ENCODE peak calls at places on chromosome 7, in four cellular contexts. D is IMR-90, U is H1, P is H9. A is an unnamed sample.

GRCh38 chr7:48171190-48171589 is at the start of gene ABCA13:
- DNase-seq in D (peak), U (no peak), P (no peak), A (no peak)

GRCh38 chr7:22712999-22713398 is 14.0 kb upstream of the IL6 start:
- DNase-seq in D (no peak), U (no peak), P (no peak), A (no peak)

GRCh38 chr7:152076324-152076821 is 50.9 kb downstream of the GALNT11 start:
- DNase-seq in D (no peak), U (no peak), P (peak), A (peak)

GRCh38 chr7:123492485-123492884 is 41.9 kb downstream of the IQUB start:
- DNase-seq in D (no peak), U (no peak), P (no peak), A (peak)

GRCh38 chr7:68148440-68148839 is 1151.8 kb downstream of the TYW1 start:
- DNase-seq in D (no peak), U (no peak), P (no peak), A (no peak)

GRCh38 chr7:105782391-105783063 is 93.9 kb downstream of the ATXN7L1 start:
- DNase-seq in D (peak), U (no peak), P (no peak), A (no peak)

GRCh38 chr7:106165328-106165727 is 53.2 kb upstream of the SYPL1 start:
- DNase-seq in D (peak), U (no peak), P (no peak), A (no peak)

GRCh38 chr7:22582860-22583640 is 83.1 kb upstream of the STEAP1B start:
- DNase-seq in D (peak), U (no peak), P (peak), A (peak)

GRCh38 chr7:88278881-88279280 is 27.8 kb downstream of the STEAP4 start:
- DNase-seq in D (no peak), U (no peak), P (no peak), A (no peak)

GRCh38 chr7:16755397-16755796 is 1.8 kb downstream of the TSPAN13 start:
- DNase-seq in D (peak), U (no peak), P (no peak), A (no peak)

GRCh38 chr7:36686499-36686898 is 37.8 kb downstream of the AOAH start:
- DNase-seq in D (peak), U (no peak), P (no peak), A (peak)

GRCh38 chr7:73618538-73618937 is 5.8 kb downstream of the MLXIPL start:
- DNase-seq in D (no peak), U (no peak), P (no peak), A (peak)

GRCh38 chr7:2567663-2568238 is 9.0 kb downstream of the IQCE start:
- DNase-seq in D (peak), U (peak), P (peak), A (peak)

GRCh38 chr7:73395538-73396503 is 37.8 kb upstream of the FZD9 start:
- DNase-seq in D (no peak), U (no peak), P (no peak), A (no peak)

GRCh38 chr7:66810716-66811115 is 70.2 kb downstream of the RABGEF1 start:
- DNase-seq in D (no peak), U (no peak), P (no peak), A (no peak)

GRCh38 chr7:75931676-75932075 is 16.7 kb downstream of the POR start:
- DNase-seq in D (no peak), U (no peak), P (no peak), A (no peak)

GRCh38 chr7:77657427-77658331 is 38.6 kb upstream of the RSBN1L start:
- DNase-seq in D (peak), U (no peak), P (no peak), A (peak)

GRCh38 chr7:39890411-39890810 is 59.6 kb upstream of the CDK13 start:
- DNase-seq in D (no peak), U (no peak), P (no peak), A (no peak)

GRCh38 chr7:155836216-155837125 is 24.2 kb upstream of the SHH start:
- DNase-seq in D (no peak), U (no peak), P (no peak), A (no peak)

GRCh38 chr7:101153969-101154692 is at the start of gene AP1S1:
- DNase-seq in D (peak), U (peak), P (peak), A (peak)

GRCh38 chr7:92827464-92827863 is 8.9 kb downstream of the CDK6 start:
- DNase-seq in D (no peak), U (no peak), P (no peak), A (no peak)

GRCh38 chr7:121798896-121799295 is 74.1 kb upstream of the PTPRZ1 start:
- DNase-seq in D (no peak), U (peak), P (peak), A (peak)

GRCh38 chr7:129468087-129468486 is 33.9 kb downstream of the STRIP2 start:
- DNase-seq in D (peak), U (no peak), P (no peak), A (no peak)

GRCh38 chr7:12625836-12626235 is 55.3 kb downstream of the SCIN start:
- DNase-seq in D (no peak), U (no peak), P (no peak), A (no peak)

GRCh38 chr7:45118830-45119452 is 7.4 kb upstream of the TBRG4 start:
- DNase-seq in D (no peak), U (no peak), P (no peak), A (no peak)

DNA sequence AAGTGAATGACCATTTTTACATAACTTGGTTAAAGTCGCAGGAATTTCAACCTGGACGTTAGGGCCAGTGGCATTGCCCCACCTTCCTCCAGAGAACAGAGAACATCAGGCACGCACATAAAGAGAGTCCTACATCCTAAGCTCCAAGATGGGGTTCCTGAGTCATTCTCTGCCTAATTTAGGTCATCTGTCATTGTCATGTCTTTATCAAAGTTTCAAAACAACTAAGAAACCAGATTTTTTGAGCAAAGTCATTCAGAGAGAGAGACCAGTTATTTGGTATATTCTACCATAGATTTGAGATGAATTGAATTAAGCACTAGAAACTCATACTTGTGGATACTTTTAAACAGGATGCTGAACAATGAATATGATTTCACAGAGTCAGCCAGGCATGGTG is 241.6 kb downstream of the CALN1 start:
- DNase-seq in D (no peak), U (no peak), P (no peak), A (no peak)
- H4K5ac ChIP-seq in D (no peak), U (no peak), P (no peak), A (no peak)

DNA sequence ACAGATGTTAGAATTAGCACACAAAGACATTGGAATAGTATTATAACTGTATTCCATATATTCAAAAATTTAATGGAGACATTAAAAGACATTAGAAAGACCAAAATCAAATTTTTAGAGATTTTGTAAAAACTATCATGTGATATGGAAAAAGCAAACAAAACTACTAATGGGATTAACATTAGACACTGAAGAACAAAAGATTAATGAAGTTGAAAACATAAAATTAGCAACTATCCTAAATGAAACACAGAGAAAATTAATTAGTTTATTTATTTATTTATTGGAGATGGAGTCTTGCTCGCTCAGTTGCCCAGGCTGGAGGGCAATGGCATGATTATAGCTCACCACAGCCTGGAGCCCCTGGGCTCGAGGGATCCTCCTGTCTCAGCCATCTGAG is 158.8 kb downstream of the DOCK4 start:
- DNase-seq in D (no peak), U (no peak), P (no peak), A (no peak)
- H4K8ac ChIP-seq in D (no peak), U (no peak), P (no peak), A (no peak)

GRCh38 chr7:98488167-98488566 is 87.3 kb upstream of the BAIAP2L1 start:
- DNase-seq in D (no peak), U (no peak), P (no peak), A (no peak)
- H3K27ac ChIP-seq in D (no peak), U (no peak), P (no peak), A (no peak)

DNA sequence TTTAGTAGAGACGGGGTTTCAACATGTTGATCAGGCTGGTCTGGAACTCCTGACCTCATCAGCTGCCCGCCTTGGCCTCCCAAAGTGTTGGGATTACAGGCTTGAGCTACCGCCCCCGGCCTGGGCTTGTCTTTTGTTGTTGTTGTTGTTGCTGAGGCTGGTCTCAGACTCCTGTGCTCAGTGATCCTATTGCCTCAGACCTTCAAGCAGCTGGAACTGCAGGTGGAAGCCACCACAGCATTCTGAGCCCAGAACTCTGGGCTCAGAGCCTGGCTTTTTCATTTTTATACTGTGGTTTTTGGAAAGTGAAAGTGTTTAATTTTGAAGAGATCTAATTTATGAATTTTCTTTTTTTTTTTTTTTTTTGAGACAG is 16.2 kb upstream of the DNAJB6 start:
- DNase-seq in D (peak), U (no peak), P (no peak), A (no peak)
- H4K5ac ChIP-seq in D (no peak), U (no peak), P (no peak), A (no peak)

GRCh38 chr7:5300366-5300765 is 17.6 kb downstream of the SLC29A4 start:
- DNase-seq in D (no peak), U (no peak), P (no peak), A (no peak)

GRCh38 chr7:5303061-5303460 is 20.3 kb downstream of the SLC29A4 start:
- DNase-seq in D (no peak), U (no peak), P (no peak), A (no peak)

GRCh38 chr7:5302577-5302976 is 19.8 kb downstream of the SLC29A4 start:
- DNase-seq in D (no peak), U (no peak), P (no peak), A (no peak)

GRCh38 chr7:5309146-5309545 is 26.4 kb downstream of the SLC29A4 start:
- DNase-seq in D (no peak), U (no peak), P (no peak), A (no peak)

DNA sequence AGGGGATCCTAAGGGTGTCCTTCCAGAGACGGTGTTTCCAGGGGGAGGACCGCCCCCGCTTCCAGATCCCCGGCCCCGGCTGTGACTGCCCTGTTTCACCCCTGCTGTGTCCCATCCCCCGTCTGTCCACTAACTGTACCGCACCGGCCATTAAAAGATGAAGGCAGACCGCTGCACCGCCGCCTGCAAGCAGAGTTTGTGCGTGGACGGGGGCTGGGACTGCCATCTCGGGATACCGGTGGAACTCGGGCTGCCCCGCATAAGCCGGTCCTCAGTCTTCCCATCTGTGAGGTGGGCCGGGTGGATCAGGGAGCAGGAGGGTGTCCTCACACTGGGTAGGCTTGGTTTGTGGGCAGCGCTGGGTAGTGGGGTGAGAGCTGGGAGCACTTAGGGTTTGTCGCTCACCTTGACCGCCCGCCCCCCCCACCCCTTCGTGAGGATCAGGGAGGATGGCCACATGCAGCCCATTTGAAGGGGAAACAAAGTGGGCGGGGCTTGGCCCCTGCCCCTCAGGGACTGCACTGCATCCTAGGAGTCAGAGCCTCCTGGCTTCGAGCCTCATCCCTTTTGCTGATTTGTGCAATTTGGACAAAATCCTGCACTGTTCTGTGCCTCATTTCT is 21.3 kb downstream of the SLC29A4 start:
- DNase-seq in D (no peak), U (no peak), P (no peak), A (no peak)
- H4K8ac ChIP-seq in D (no peak), U (no peak), P (no peak), A (no peak)

GRCh38 chr7:87215051-87215450 is 4.5 kb downstream of the TMEM243 start:
- DNase-seq in D (no peak), U (no peak), P (no peak), A (no peak)

GRCh38 chr7:87210506-87210905 is 9.0 kb downstream of the TMEM243 start:
- DNase-seq in D (no peak), U (no peak), P (no peak), A (no peak)

GRCh38 chr7:87212478-87212877 is 7.1 kb downstream of the TMEM243 start:
- DNase-seq in D (no peak), U (no peak), P (no peak), A (no peak)

GRCh38 chr7:87213801-87214200 is 5.7 kb downstream of the TMEM243 start:
- DNase-seq in D (no peak), U (no peak), P (no peak), A (peak)

GRCh38 chr7:87213252-87213651 is 6.3 kb downstream of the TMEM243 start:
- DNase-seq in D (no peak), U (no peak), P (no peak), A (no peak)
- H3K27ac ChIP-seq in D (no peak), U (no peak), P (no peak), A (no peak)

DNA sequence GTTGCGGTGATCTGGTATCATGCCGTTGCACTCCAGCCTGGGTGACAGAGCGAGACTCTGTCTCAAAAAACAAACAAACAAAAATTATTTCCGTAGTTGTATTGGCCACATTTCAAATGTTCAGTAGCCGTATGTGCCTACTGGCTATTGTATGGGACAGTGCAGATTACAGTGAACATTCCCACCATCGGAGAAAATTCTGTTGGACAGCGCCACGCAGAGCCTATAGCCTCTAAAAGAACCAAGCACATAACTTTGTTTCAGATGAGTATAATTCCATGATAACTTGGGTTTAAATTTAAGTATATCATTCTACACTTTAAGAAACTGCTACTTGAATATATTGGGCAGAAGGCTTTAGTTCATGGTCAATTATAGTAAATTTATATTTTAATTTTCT is 5.4 kb downstream of the TMEM178B start:
- DNase-seq in D (no peak), U (no peak), P (no peak), A (no peak)
- H4K5ac ChIP-seq in D (no peak), U (no peak), P (no peak), A (no peak)

GRCh38 chr7:70660819-70661191 is 471.1 kb upstream of the GALNT17 start:
- DNase-seq in D (no peak), U (no peak), P (no peak), A (no peak)
- H4K8ac ChIP-seq in D (no peak), U (no peak), P (no peak), A (no peak)